ENCODE peak calls at places on chromosome 20, in five cellular contexts. One of them, this sample, is unnamed.

GRCh38 chr20:5120189-5120484 is 379 bp upstream of the PCNA start:
- DNase-seq in COR-L47: no peak
- DNase-seq in SHP77: no peak
- DNase-seq in body of pancreas: no peak
- DNase-seq in neural progenitor cell: no peak
- DNase-seq in this sample: no peak

GRCh38 chr20:62161347-62161746 is 17.8 kb downstream of the SS18L1 start:
- DNase-seq in COR-L47: no peak
- DNase-seq in SHP77: no peak
- DNase-seq in body of pancreas: no peak
- DNase-seq in neural progenitor cell: no peak
- DNase-seq in this sample: no peak

GRCh38 chr20:42635699-42636411 is 553.9 kb downstream of the PTPRT start:
- DNase-seq in COR-L47: no peak
- DNase-seq in SHP77: no peak
- DNase-seq in body of pancreas: no peak
- DNase-seq in neural progenitor cell: no peak
- DNase-seq in this sample: no peak

GRCh38 chr20:4951299-4951698 is 50.0 kb downstream of the SLC23A2 start:
- DNase-seq in COR-L47: no peak
- DNase-seq in SHP77: no peak
- DNase-seq in body of pancreas: no peak
- DNase-seq in neural progenitor cell: no peak
- DNase-seq in this sample: no peak

GRCh38 chr20:57797401-57797800 is 87.6 kb upstream of the PMEPA1 start:
- DNase-seq in COR-L47: no peak
- DNase-seq in SHP77: no peak
- DNase-seq in body of pancreas: no peak
- DNase-seq in neural progenitor cell: no peak
- DNase-seq in this sample: no peak

GRCh38 chr20:25481235-25481917 is 73.9 kb downstream of the GINS1 start:
- DNase-seq in COR-L47: no peak
- DNase-seq in SHP77: no peak
- DNase-seq in body of pancreas: no peak
- DNase-seq in neural progenitor cell: no peak
- DNase-seq in this sample: peak; percentile 58

GRCh38 chr20:59805266-59805665 is 128.2 kb downstream of the SYCP2 start:
- DNase-seq in COR-L47: no peak
- DNase-seq in SHP77: no peak
- DNase-seq in body of pancreas: no peak
- DNase-seq in neural progenitor cell: no peak
- DNase-seq in this sample: no peak

GRCh38 chr20:63831696-63832686 is 927 bp upstream of the ZBTB46 start:
- DNase-seq in COR-L47: no peak
- DNase-seq in SHP77: no peak
- DNase-seq in body of pancreas: peak; percentile 36
- DNase-seq in neural progenitor cell: peak; percentile 83
- DNase-seq in this sample: peak; percentile 87

GRCh38 chr20:51631953-51632352 is 89.4 kb upstream of the NFATC2 start:
- DNase-seq in COR-L47: no peak
- DNase-seq in SHP77: no peak
- DNase-seq in body of pancreas: no peak
- DNase-seq in neural progenitor cell: no peak
- DNase-seq in this sample: no peak

GRCh38 chr20:35145141-35145564 is 2.0 kb downstream of the EDEM2 start:
- DNase-seq in COR-L47: peak; percentile 56
- DNase-seq in SHP77: peak; percentile 34
- DNase-seq in body of pancreas: peak; percentile 52
- DNase-seq in neural progenitor cell: peak; percentile 75
- DNase-seq in this sample: no peak

GRCh38 chr20:8394308-8394945 is 262.4 kb downstream of the PLCB1 start:
- DNase-seq in COR-L47: no peak
- DNase-seq in SHP77: no peak
- DNase-seq in body of pancreas: no peak
- DNase-seq in neural progenitor cell: no peak
- DNase-seq in this sample: no peak

GRCh38 chr20:34709836-34710567 is 5.9 kb downstream of the TP53INP2 start:
- DNase-seq in COR-L47: peak; percentile 76
- DNase-seq in SHP77: peak; percentile 47
- DNase-seq in body of pancreas: peak; percentile 77
- DNase-seq in neural progenitor cell: peak; percentile 90
- DNase-seq in this sample: peak; percentile 84

GRCh38 chr20:7695622-7696021 is 244.6 kb downstream of the HAO1 start:
- DNase-seq in COR-L47: no peak
- DNase-seq in SHP77: no peak
- DNase-seq in body of pancreas: no peak
- DNase-seq in neural progenitor cell: no peak
- DNase-seq in this sample: no peak

GRCh38 chr20:32343438-32343837 is 14.7 kb upstream of the ASXL1 start:
- DNase-seq in COR-L47: no peak
- DNase-seq in SHP77: no peak
- DNase-seq in body of pancreas: no peak
- DNase-seq in neural progenitor cell: no peak
- DNase-seq in this sample: no peak

GRCh38 chr20:22507240-22507961 is 77.0 kb downstream of the FOXA2 start:
- DNase-seq in COR-L47: no peak
- DNase-seq in SHP77: no peak
- DNase-seq in body of pancreas: no peak
- DNase-seq in neural progenitor cell: no peak
- DNase-seq in this sample: no peak

GRCh38 chr20:23340524-23340923 is 10.1 kb upstream of the NXT1 start:
- DNase-seq in COR-L47: peak; percentile 67
- DNase-seq in SHP77: peak; percentile 85
- DNase-seq in body of pancreas: peak; percentile 54
- DNase-seq in neural progenitor cell: peak; percentile 85
- DNase-seq in this sample: peak; percentile 74

GRCh38 chr20:51403465-51404220 is 138.9 kb downstream of the NFATC2 start:
- DNase-seq in COR-L47: no peak
- DNase-seq in SHP77: no peak
- DNase-seq in body of pancreas: no peak
- DNase-seq in neural progenitor cell: no peak
- DNase-seq in this sample: no peak

GRCh38 chr20:4153661-4154238 is 138.4 kb upstream of the RNF24 start:
- DNase-seq in COR-L47: no peak
- DNase-seq in SHP77: no peak
- DNase-seq in body of pancreas: peak; percentile 22
- DNase-seq in neural progenitor cell: no peak
- DNase-seq in this sample: peak; percentile 77

GRCh38 chr20:36460648-36461599 is 80.4 kb upstream of the MYL9 start:
- DNase-seq in COR-L47: peak; percentile 87
- DNase-seq in SHP77: peak; percentile 93
- DNase-seq in body of pancreas: peak; percentile 95
- DNase-seq in neural progenitor cell: peak; percentile 99
- DNase-seq in this sample: peak; percentile 98

GRCh38 chr20:50285376-50286173 is 94.9 kb downstream of the CEBPB start:
- DNase-seq in COR-L47: no peak
- DNase-seq in SHP77: no peak
- DNase-seq in body of pancreas: no peak
- DNase-seq in neural progenitor cell: no peak
- DNase-seq in this sample: peak; percentile 88

GRCh38 chr20:34907616-34908469 is 31.4 kb downstream of the ACSS2 start:
- DNase-seq in COR-L47: peak; percentile 26
- DNase-seq in SHP77: peak; percentile 12
- DNase-seq in body of pancreas: peak; percentile 58
- DNase-seq in neural progenitor cell: peak; percentile 17
- DNase-seq in this sample: peak; percentile 88

GRCh38 chr20:50339196-50339901 is 148.7 kb downstream of the CEBPB start:
- DNase-seq in COR-L47: no peak
- DNase-seq in SHP77: no peak
- DNase-seq in body of pancreas: no peak
- DNase-seq in neural progenitor cell: peak; percentile 29
- DNase-seq in this sample: no peak

GRCh38 chr20:43243672-43244269 is 54.1 kb upstream of the PTPRT start:
- DNase-seq in COR-L47: no peak
- DNase-seq in SHP77: no peak
- DNase-seq in body of pancreas: peak; percentile 14
- DNase-seq in neural progenitor cell: peak; percentile 46
- DNase-seq in this sample: no peak

GRCh38 chr20:62428396-62429160 is 1.2 kb upstream of the RBBP8NL start:
- DNase-seq in COR-L47: no peak
- DNase-seq in SHP77: no peak
- DNase-seq in body of pancreas: no peak
- DNase-seq in neural progenitor cell: no peak
- DNase-seq in this sample: no peak

GRCh38 chr20:1277529-1278322 is 11.6 kb downstream of the SNPH start:
- DNase-seq in COR-L47: no peak
- DNase-seq in SHP77: no peak
- DNase-seq in body of pancreas: no peak
- DNase-seq in neural progenitor cell: no peak
- DNase-seq in this sample: no peak

GRCh38 chr20:61385731-61386130 is 133.7 kb downstream of the CDH4 start:
- DNase-seq in COR-L47: no peak
- DNase-seq in SHP77: no peak
- DNase-seq in body of pancreas: no peak
- DNase-seq in neural progenitor cell: no peak
- DNase-seq in this sample: no peak

This sample was measured in kidney.